ENCODE peak calls at places on chromosomes 1 and 21, in seven cellular contexts. One of them, this sample, is unnamed.

GRCh38 chr1:76279387-76279748 is 204.8 kb downstream of the ST6GALNAC3 start:
- DNase-seq in caudate nucleus: no peak
- DNase-seq in activated CD8-positive, alpha-beta memory T cell treated with anti-CD3 and anti-CD28 coated beads, Interleukin-2, amount 10 ng/mL, durations not matched to agents 7 days and 5 days: no peak
- DNase-seq in SK-N-SH: peak
- DNase-seq in Peyer's patch: no peak
- DNase-seq in endothelial cell: no peak
- DNase-seq in CD8-positive, alpha-beta T cell: no peak
- DNase-seq in this sample: no peak

GRCh38 chr1:205451759-205452164 is 4.1 kb downstream of the BLACAT1 start:
- DNase-seq in caudate nucleus: no peak
- DNase-seq in activated CD8-positive, alpha-beta memory T cell treated with anti-CD3 and anti-CD28 coated beads, Interleukin-2, amount 10 ng/mL, durations not matched to agents 7 days and 5 days: no peak
- DNase-seq in SK-N-SH: no peak
- DNase-seq in Peyer's patch: no peak
- DNase-seq in endothelial cell: no peak
- DNase-seq in CD8-positive, alpha-beta T cell: no peak
- DNase-seq in this sample: no peak

GRCh38 chr1:143497374-143497747 is 474.4 kb downstream of the FAM72C start:
- DNase-seq in caudate nucleus: no peak
- DNase-seq in activated CD8-positive, alpha-beta memory T cell treated with anti-CD3 and anti-CD28 coated beads, Interleukin-2, amount 10 ng/mL, durations not matched to agents 7 days and 5 days: no peak
- DNase-seq in SK-N-SH: peak
- DNase-seq in Peyer's patch: no peak
- DNase-seq in endothelial cell: no peak
- DNase-seq in CD8-positive, alpha-beta T cell: no peak
- DNase-seq in this sample: no peak

GRCh38 chr21:34603002-34603709 is 11.8 kb downstream of the RCAN1 start:
- DNase-seq in caudate nucleus: peak
- DNase-seq in activated CD8-positive, alpha-beta memory T cell treated with anti-CD3 and anti-CD28 coated beads, Interleukin-2, amount 10 ng/mL, durations not matched to agents 7 days and 5 days: peak
- DNase-seq in SK-N-SH: peak
- DNase-seq in Peyer's patch: peak
- DNase-seq in endothelial cell: peak
- DNase-seq in CD8-positive, alpha-beta T cell: peak
- DNase-seq in this sample: peak

GRCh38 chr1:103516283-103516682 is 9.2 kb upstream of the RNPC3 start:
- DNase-seq in caudate nucleus: no peak
- DNase-seq in activated CD8-positive, alpha-beta memory T cell treated with anti-CD3 and anti-CD28 coated beads, Interleukin-2, amount 10 ng/mL, durations not matched to agents 7 days and 5 days: no peak
- DNase-seq in SK-N-SH: no peak
- DNase-seq in Peyer's patch: no peak
- DNase-seq in endothelial cell: no peak
- DNase-seq in CD8-positive, alpha-beta T cell: no peak
- DNase-seq in this sample: no peak

GRCh38 chr1:229254910-229255541 is 15.9 kb upstream of the RAB4A start:
- DNase-seq in caudate nucleus: no peak
- DNase-seq in activated CD8-positive, alpha-beta memory T cell treated with anti-CD3 and anti-CD28 coated beads, Interleukin-2, amount 10 ng/mL, durations not matched to agents 7 days and 5 days: peak
- DNase-seq in SK-N-SH: peak
- DNase-seq in Peyer's patch: no peak
- DNase-seq in endothelial cell: no peak
- DNase-seq in CD8-positive, alpha-beta T cell: peak
- DNase-seq in this sample: peak

GRCh38 chr1:203284411-203285208 is 20.7 kb upstream of the BTG2 start:
- DNase-seq in caudate nucleus: no peak
- DNase-seq in activated CD8-positive, alpha-beta memory T cell treated with anti-CD3 and anti-CD28 coated beads, Interleukin-2, amount 10 ng/mL, durations not matched to agents 7 days and 5 days: no peak
- DNase-seq in SK-N-SH: no peak
- DNase-seq in Peyer's patch: peak
- DNase-seq in endothelial cell: no peak
- DNase-seq in CD8-positive, alpha-beta T cell: no peak
- DNase-seq in this sample: no peak

GRCh38 chr1:156945881-156946661 is 25.6 kb downstream of the LRRC71 start:
- DNase-seq in caudate nucleus: no peak
- DNase-seq in activated CD8-positive, alpha-beta memory T cell treated with anti-CD3 and anti-CD28 coated beads, Interleukin-2, amount 10 ng/mL, durations not matched to agents 7 days and 5 days: no peak
- DNase-seq in SK-N-SH: no peak
- DNase-seq in Peyer's patch: no peak
- DNase-seq in endothelial cell: no peak
- DNase-seq in CD8-positive, alpha-beta T cell: no peak
- DNase-seq in this sample: no peak

GRCh38 chr1:246617768-246618167 is 51.5 kb downstream of the CNST start:
- DNase-seq in caudate nucleus: no peak
- DNase-seq in activated CD8-positive, alpha-beta memory T cell treated with anti-CD3 and anti-CD28 coated beads, Interleukin-2, amount 10 ng/mL, durations not matched to agents 7 days and 5 days: no peak
- DNase-seq in SK-N-SH: no peak
- DNase-seq in Peyer's patch: no peak
- DNase-seq in endothelial cell: no peak
- DNase-seq in CD8-positive, alpha-beta T cell: no peak
- DNase-seq in this sample: no peak

GRCh38 chr1:180935326-180936109 is 22.8 kb downstream of the KIAA1614 start:
- DNase-seq in caudate nucleus: no peak
- DNase-seq in activated CD8-positive, alpha-beta memory T cell treated with anti-CD3 and anti-CD28 coated beads, Interleukin-2, amount 10 ng/mL, durations not matched to agents 7 days and 5 days: no peak
- DNase-seq in SK-N-SH: no peak
- DNase-seq in Peyer's patch: peak
- DNase-seq in endothelial cell: no peak
- DNase-seq in CD8-positive, alpha-beta T cell: no peak
- DNase-seq in this sample: no peak

GRCh38 chr1:180270767-180271639 is 40.9 kb downstream of the LHX4 start:
- DNase-seq in caudate nucleus: no peak
- DNase-seq in activated CD8-positive, alpha-beta memory T cell treated with anti-CD3 and anti-CD28 coated beads, Interleukin-2, amount 10 ng/mL, durations not matched to agents 7 days and 5 days: peak
- DNase-seq in SK-N-SH: no peak
- DNase-seq in Peyer's patch: no peak
- DNase-seq in endothelial cell: no peak
- DNase-seq in CD8-positive, alpha-beta T cell: no peak
- DNase-seq in this sample: no peak

GRCh38 chr1:162373541-162374375 is 2.9 kb downstream of the SPATA46 start:
- DNase-seq in caudate nucleus: no peak
- DNase-seq in activated CD8-positive, alpha-beta memory T cell treated with anti-CD3 and anti-CD28 coated beads, Interleukin-2, amount 10 ng/mL, durations not matched to agents 7 days and 5 days: no peak
- DNase-seq in SK-N-SH: no peak
- DNase-seq in Peyer's patch: no peak
- DNase-seq in endothelial cell: no peak
- DNase-seq in CD8-positive, alpha-beta T cell: no peak
- DNase-seq in this sample: no peak

GRCh38 chr1:154583691-154584212 is 16.2 kb downstream of the CHRNB2 start:
- DNase-seq in caudate nucleus: no peak
- DNase-seq in activated CD8-positive, alpha-beta memory T cell treated with anti-CD3 and anti-CD28 coated beads, Interleukin-2, amount 10 ng/mL, durations not matched to agents 7 days and 5 days: no peak
- DNase-seq in SK-N-SH: no peak
- DNase-seq in Peyer's patch: no peak
- DNase-seq in endothelial cell: no peak
- DNase-seq in CD8-positive, alpha-beta T cell: no peak
- DNase-seq in this sample: no peak

This sample was measured in activated CD4-positive, alpha-beta T cell treated with anti-CD3 and anti-CD28 coated beads, Interleukin-2, amount 10 ng/mL, durations not matched to agents 7 days and 5 days.